ENCODE peak calls at places on chromosomes 7 and 10, in nine cellular contexts. F is astrocyte of the spinal cord; C is SW480; G is effector CD8-positive, alpha-beta T cell; H is HT1080; W is NCI-H1092; B is endothelial cell; Y is left ventricle myocardium inferior; K is amniotic epithelial cell. T is an unnamed sample.

GRCh38 chr7:388961-389701 is 99.2 kb downstream of the FOXL3 start:
- DNase-seq in G (no peak), F (no peak), B (no peak), Y (peak), K (no peak), C (no peak), H (no peak), W (no peak), T (no peak)

GRCh38 chr7:42232275-42232674 is 4.7 kb downstream of the GLI3 start:
- DNase-seq in Y (no peak), B (no peak), F (peak), K (peak), H (peak), G (no peak), W (no peak), C (peak), T (no peak)

GRCh38 chr7:68629-69028 is 123.7 kb upstream of the FAM20C start:
- DNase-seq in F (no peak), C (no peak), Y (no peak), W (no peak), B (no peak), G (no peak), K (peak), H (peak), T (no peak)

GRCh38 chr10:13705526-13706169 is 118.9 kb downstream of the PRPF18 start:
- DNase-seq in W (no peak), Y (peak), F (peak), C (no peak), G (no peak), B (no peak), H (no peak), K (no peak), T (no peak)

GRCh38 chr10:5234106-5234877 is 37.7 kb downstream of the AKR1C4 start:
- DNase-seq in G (no peak), H (peak), F (no peak), K (peak), B (no peak), Y (no peak), W (no peak), C (no peak), T (no peak)

GRCh38 chr10:37436361-37436760 is 311.0 kb downstream of the ANKRD30A start:
- DNase-seq in G (no peak), B (no peak), K (no peak), F (no peak), W (no peak), H (no peak), Y (no peak), C (no peak), T (no peak)

GRCh38 chr10:7193369-7193768 is 217.5 kb downstream of the SFMBT2 start:
- DNase-seq in C (no peak), W (no peak), K (no peak), H (no peak), Y (no peak), G (no peak), B (no peak), F (no peak), T (no peak)

GRCh38 chr10:23439452-23439919 is 611 bp downstream of the OTUD1 start:
- DNase-seq in W (no peak), K (no peak), G (peak), C (no peak), H (no peak), Y (peak), B (peak), F (no peak), T (no peak)

GRCh38 chr10:114970515-114970914 is 32.5 kb downstream of the TRUB1 start:
- DNase-seq in B (peak), W (no peak), H (peak), F (no peak), Y (no peak), K (no peak), C (no peak), G (no peak), T (no peak)

T was measured in thoracic aorta.